ENCODE peak calls at places on chromosomes 13 and 19, in seven cellular contexts. X is HCT116, A is H1, N is T47D, O is K562, C is GM12878, H is HepG2. K is an unnamed sample.

GRCh38 chr19:35404879-35405622 is 34.2 kb downstream of the GPR42 start:
- DNase-seq in X (no peak), A (no peak), N (no peak), O (peak), C (peak), H (peak), K (no peak)

GRCh38 chr19:30854207-30854606 is 482.0 kb downstream of the ZNF536 start:
- DNase-seq in X (no peak), A (peak), N (no peak), O (no peak), C (no peak), H (no peak), K (no peak)

GRCh38 chr19:42246143-42246868 is 3.9 kb upstream of the GSK3A start:
- DNase-seq in X (no peak), A (peak), N (peak), O (peak), C (no peak), H (no peak), K (peak)

GRCh38 chr19:35266149-35266903 is 2.4 kb upstream of the USF2 start:
- DNase-seq in X (no peak), A (no peak), N (no peak), O (no peak), C (no peak), H (no peak), K (no peak)

GRCh38 chr19:45306040-45306439 is 16.6 kb downstream of the CKM start:
- DNase-seq in X (no peak), A (no peak), N (no peak), O (no peak), C (no peak), H (no peak), K (no peak)

GRCh38 chr13:72458701-72459100 is 268.7 kb downstream of the MZT1 start:
- DNase-seq in X (no peak), A (no peak), N (peak), O (no peak), C (no peak), H (no peak), K (no peak)

GRCh38 chr19:29841559-29842367 is 30.0 kb downstream of the CCNE1 start:
- DNase-seq in X (peak), A (no peak), N (peak), O (peak), C (no peak), H (peak), K (peak)

GRCh38 chr13:111482806-111483620 is 162.6 kb downstream of the TEX29 start:
- DNase-seq in X (no peak), A (no peak), N (no peak), O (no peak), C (no peak), H (no peak), K (no peak)

GRCh38 chr19:47260476-47260875 is 4.2 kb downstream of the CCDC9 start:
- DNase-seq in X (no peak), A (no peak), N (no peak), O (no peak), C (no peak), H (no peak), K (no peak)

GRCh38 chr13:76764429-76764828 is 121.8 kb downstream of the KCTD12 start:
- DNase-seq in X (no peak), A (no peak), N (no peak), O (no peak), C (no peak), H (no peak), K (no peak)

GRCh38 chr13:50387124-50387581 is 371.9 kb downstream of the KCNRG start:
- DNase-seq in X (no peak), A (peak), N (peak), O (peak), C (no peak), H (peak), K (peak)

GRCh38 chr19:56111601-56112312 is 9.3 kb downstream of the ZNF787 start:
- DNase-seq in X (no peak), A (no peak), N (peak), O (no peak), C (no peak), H (peak), K (peak)
- TF ChIP-seq JUND in X (no peak), A (no peak), N (no peak), O (no peak), C (no peak), H (no peak), K (no peak)

DNA sequence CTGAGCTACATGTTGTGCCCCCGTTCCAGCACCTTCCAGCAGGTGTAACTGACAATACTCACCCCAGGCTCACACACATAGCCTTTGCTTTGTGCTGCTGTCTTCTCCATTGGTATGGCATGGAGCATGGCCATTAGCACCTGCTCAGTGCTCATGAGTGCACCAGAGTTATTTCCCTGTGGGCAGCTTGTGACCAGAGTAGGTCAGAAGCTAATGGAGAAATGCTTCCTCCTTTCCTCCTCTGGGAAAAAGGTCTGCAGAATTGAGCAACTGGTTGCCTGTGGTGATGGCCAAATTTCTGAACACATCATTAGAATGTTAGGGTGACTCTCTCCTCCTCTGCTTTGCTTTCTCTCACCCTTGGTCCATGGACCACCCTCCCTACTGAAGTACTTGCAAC is 344.5 kb upstream of the TMTC4 start:
- DNase-seq in X (no peak), A (no peak), N (no peak), O (no peak), C (no peak), H (no peak), K (no peak)
- TF ChIP-seq JUND in X (no peak), A (no peak), N (no peak), O (no peak), C (no peak), H (no peak), K (no peak)

DNA sequence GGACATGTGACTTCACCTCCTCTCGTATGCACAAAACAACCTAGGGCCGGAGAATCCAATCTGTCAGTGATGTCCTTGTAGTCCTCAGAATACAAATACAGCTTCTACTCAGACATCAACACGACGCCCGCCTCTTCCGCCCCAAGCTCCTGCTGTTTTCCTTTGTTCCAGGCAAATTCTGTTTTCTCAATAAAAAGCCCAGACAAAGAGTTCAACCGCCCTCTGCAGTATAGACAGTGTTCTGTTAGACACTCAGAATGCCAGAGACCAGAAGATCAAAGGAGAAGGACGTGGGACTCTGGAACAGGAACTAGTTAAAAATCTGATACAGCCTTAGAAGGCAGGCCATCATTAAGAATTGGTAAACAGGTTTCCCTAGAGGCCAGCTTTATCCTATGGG is 42.0 kb upstream of the GGACT start:
- DNase-seq in X (no peak), A (no peak), N (no peak), O (no peak), C (no peak), H (peak), K (no peak)
- TF ChIP-seq JUND in X (no peak), A (no peak), N (no peak), O (no peak), C (no peak), H (no peak), K (no peak)

DNA sequence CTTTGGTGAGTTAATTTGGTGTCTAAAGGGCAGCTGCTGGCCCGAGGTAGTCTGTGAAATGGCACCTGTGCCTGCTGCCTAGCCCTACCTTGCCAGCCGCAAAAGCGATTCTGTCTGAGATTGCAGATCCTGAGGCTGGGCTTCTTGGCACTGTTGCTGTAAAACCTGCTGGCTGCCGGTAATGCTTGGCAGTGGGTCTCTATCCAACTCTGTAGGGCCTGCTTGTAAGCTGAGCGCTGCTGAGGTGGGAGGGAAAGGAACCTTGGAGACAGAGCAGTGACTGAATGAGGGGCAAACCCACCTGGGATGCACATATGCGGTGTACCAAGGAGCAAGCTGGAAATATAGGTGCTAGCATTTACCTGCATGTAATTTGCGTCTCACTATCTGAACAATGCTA is 11.7 kb downstream of the LCP1 start:
- DNase-seq in X (no peak), A (no peak), N (no peak), O (no peak), C (no peak), H (no peak), K (no peak)
- TF ChIP-seq JUND in X (no peak), A (no peak), N (no peak), O (no peak), C (no peak), H (no peak), K (no peak)

DNA sequence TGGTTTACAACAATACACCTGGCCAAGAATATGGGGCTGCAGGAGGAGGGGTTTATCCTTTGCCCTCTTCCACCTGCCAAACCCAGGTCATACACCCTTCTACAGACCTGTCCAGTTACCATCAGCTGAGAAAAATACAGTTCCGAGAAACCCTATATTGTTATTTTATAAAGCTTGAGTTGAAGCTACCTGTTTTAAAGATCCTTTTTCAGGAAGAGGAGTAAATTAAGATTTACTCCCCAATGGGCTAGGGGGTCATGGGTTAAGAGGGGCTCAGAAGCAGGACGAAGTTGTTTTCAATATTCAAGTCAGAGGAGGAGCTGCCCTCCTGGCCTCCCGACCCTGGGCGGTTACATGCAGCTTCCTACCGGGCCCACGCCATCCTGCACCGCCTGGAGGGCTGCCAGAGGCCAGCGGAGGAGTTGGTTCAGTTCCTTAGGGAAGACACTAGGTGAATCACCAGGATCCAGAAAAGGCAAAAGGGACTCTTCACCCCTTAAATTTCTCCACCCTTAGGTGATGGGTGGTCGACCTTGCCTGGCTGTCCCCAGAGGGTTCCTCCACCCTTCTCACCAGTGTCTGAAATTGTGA is 1.3 kb downstream of the GJB2 start:
- DNase-seq in X (no peak), A (peak), N (no peak), O (no peak), C (no peak), H (no peak), K (no peak)
- TF ChIP-seq JUND in X (no peak), A (no peak), N (no peak), O (no peak), C (no peak), H (no peak), K (no peak)

GRCh38 chr19:18815673-18816072 is 16.1 kb upstream of the UPF1 start:
- DNase-seq in X (no peak), A (no peak), N (no peak), O (no peak), C (no peak), H (no peak), K (no peak)

GRCh38 chr19:18817574-18817973 is 14.2 kb upstream of the UPF1 start:
- DNase-seq in X (no peak), A (no peak), N (no peak), O (no peak), C (no peak), H (no peak), K (no peak)

GRCh38 chr19:18809149-18809978 is 18.3 kb upstream of the COMP start:
- DNase-seq in X (no peak), A (no peak), N (no peak), O (no peak), C (no peak), H (no peak), K (no peak)

DNA sequence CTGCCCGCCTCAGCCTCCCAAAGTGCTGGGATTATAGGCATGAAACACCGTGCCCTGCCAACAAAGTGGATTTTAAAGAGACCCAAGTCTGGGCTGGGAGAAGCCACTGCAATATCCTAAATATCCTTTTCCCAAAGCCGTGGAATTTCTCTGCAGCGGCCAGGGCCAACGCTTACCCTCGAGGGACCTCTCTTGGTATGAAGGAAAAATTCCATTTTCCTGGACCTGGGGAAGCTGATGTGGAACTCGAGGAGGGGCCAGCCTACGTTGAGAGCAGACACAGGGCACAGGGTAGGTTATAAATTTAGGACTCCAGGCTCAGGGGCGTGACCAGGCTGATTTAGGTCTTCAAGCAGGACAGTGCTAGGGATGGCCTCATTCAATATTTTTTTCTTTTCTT is 17.7 kb upstream of the UPF1 start:
- DNase-seq in X (no peak), A (no peak), N (no peak), O (no peak), C (no peak), H (no peak), K (no peak)
- TF ChIP-seq JUND in X (no peak), A (no peak), N (no peak), O (no peak), C (no peak), H (no peak), K (no peak)

DNA sequence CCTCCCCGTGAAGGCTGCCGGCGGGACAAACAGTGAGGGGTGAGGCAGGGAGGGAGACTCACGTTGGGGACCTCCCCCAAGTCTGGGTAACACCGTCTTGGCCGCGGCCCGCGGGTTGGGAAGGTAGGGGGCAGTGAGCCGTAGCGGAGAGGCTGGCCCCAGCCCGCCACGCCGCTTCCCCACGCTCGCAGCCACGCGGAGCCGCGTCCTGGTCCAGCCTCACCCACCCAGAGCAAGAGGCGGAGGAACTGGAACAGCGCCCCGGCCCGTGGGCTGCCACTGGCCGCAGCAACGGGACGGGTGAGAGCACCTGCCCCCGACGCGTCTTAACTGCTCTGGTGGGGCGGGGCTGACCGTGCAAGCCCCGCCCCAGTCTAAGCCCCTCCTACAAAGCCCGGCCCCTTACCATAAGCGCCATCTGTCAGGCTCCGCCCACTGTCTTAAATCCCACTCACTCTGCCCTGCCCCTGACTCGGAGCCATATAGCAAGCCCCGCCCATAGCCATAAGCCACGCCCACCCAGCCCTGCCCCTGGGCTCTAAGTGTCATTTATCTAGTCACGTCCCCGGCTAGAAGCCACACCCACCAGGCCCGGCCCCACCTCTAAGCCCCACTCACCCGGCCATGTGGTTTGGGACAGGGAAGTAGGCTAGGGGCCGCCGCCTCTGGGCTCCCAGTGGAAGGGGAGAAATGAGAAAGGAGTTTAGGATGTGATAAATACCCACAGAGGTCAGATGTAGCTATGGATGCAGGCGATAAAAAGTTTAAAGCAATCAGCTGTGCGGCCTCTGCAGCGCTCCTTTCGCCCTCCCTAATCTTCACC is 2.1 kb upstream of the CCL25 start:
- DNase-seq in X (peak), A (peak), N (peak), O (peak), C (peak), H (peak), K (peak)
- TF ChIP-seq JUND in X (no peak), A (no peak), N (no peak), O (no peak), C (no peak), H (no peak), K (no peak)

GRCh38 chr19:1862424-1863307 is 713 bp downstream of the KLF16 start:
- DNase-seq in X (no peak), A (peak), N (no peak), O (peak), C (no peak), H (no peak), K (peak)

GRCh38 chr19:1863308-1863637 is at the start of gene KLF16:
- DNase-seq in X (no peak), A (no peak), N (no peak), O (no peak), C (no peak), H (no peak), K (no peak)

GRCh38 chr19:1865172-1866010 is 2.0 kb upstream of the KLF16 start:
- DNase-seq in X (no peak), A (no peak), N (no peak), O (no peak), C (no peak), H (no peak), K (no peak)

GRCh38 chr19:1863638-1864479 is 480 bp upstream of the KLF16 start:
- DNase-seq in X (peak), A (peak), N (peak), O (peak), C (peak), H (peak), K (peak)

GRCh38 chr19:1864480-1865171 is 1.2 kb upstream of the KLF16 start:
- DNase-seq in X (no peak), A (peak), N (peak), O (peak), C (no peak), H (peak), K (peak)
- TF ChIP-seq JUND in X (no peak), A (no peak), N (no peak), O (no peak), C (no peak), H (no peak), K (no peak)

DNA sequence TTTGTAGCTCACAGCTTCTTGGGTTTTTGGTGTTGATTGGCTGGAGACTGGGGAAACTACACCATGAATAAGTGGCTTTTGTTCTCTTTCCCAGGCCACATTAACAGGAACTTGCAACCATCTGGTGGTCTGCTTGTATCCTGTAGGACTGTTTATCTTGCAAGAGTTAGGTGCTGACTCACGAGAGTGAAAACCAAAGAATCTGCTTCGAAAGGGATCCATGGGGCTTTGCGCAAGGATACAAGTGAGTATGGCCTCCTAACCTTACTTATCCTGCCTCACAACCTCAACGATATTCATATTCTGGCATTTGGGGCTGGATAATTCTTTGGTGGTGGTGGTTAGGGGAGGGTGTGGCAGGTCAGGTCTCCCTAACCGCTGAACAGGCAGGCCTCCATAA is 4.7 kb upstream of the SIGLECL1 start:
- DNase-seq in X (no peak), A (no peak), N (no peak), O (peak), C (no peak), H (peak), K (no peak)
- TF ChIP-seq JUND in X (no peak), A (no peak), N (no peak), O (peak), C (no peak), H (no peak), K (no peak)

K was measured in SK-N-SH.